ENCODE peak calls at places on chromosomes 4 and X, in eight cellular contexts. One of them, this sample, is unnamed.

GRCh38 chrX:109040057-109040456 is 303.7 kb upstream of the IRS4 start:
- DNase-seq in AG09319: no peak
- DNase-seq in OCI-LY7: no peak
- DNase-seq in fibroblast of pulmonary artery: no peak
- DNase-seq in activated CD8-positive, alpha-beta T cell treated with anti-CD3 and anti-CD28 coated beads for 36 hours: no peak
- DNase-seq in HFF-Myc: no peak
- DNase-seq in GM12864: no peak
- DNase-seq in NB4: no peak
- DNase-seq in this sample: no peak

GRCh38 chrX:69151898-69152297 is 13.4 kb downstream of the PJA1 start:
- DNase-seq in AG09319: no peak
- DNase-seq in OCI-LY7: no peak
- DNase-seq in fibroblast of pulmonary artery: no peak
- DNase-seq in activated CD8-positive, alpha-beta T cell treated with anti-CD3 and anti-CD28 coated beads for 36 hours: no peak
- DNase-seq in HFF-Myc: no peak
- DNase-seq in GM12864: no peak
- DNase-seq in NB4: no peak
- DNase-seq in this sample: no peak

GRCh38 chrX:104316739-104317138 is 62.0 kb upstream of the ESX1 start:
- DNase-seq in AG09319: no peak
- DNase-seq in OCI-LY7: no peak
- DNase-seq in fibroblast of pulmonary artery: no peak
- DNase-seq in activated CD8-positive, alpha-beta T cell treated with anti-CD3 and anti-CD28 coated beads for 36 hours: no peak
- DNase-seq in HFF-Myc: no peak
- DNase-seq in GM12864: no peak
- DNase-seq in NB4: no peak
- DNase-seq in this sample: no peak

GRCh38 chr4:99679204-99679603 is 21.6 kb upstream of the C4orf54 start:
- DNase-seq in AG09319: no peak
- DNase-seq in OCI-LY7: no peak
- DNase-seq in fibroblast of pulmonary artery: peak; percentile 8
- DNase-seq in activated CD8-positive, alpha-beta T cell treated with anti-CD3 and anti-CD28 coated beads for 36 hours: no peak
- DNase-seq in HFF-Myc: no peak
- DNase-seq in GM12864: no peak
- DNase-seq in NB4: no peak
- DNase-seq in this sample: no peak

GRCh38 chrX:119190251-119190651 is 45.8 kb upstream of the PGRMC1 start:
- DNase-seq in AG09319: no peak
- DNase-seq in OCI-LY7: no peak
- DNase-seq in fibroblast of pulmonary artery: no peak
- DNase-seq in activated CD8-positive, alpha-beta T cell treated with anti-CD3 and anti-CD28 coated beads for 36 hours: no peak
- DNase-seq in HFF-Myc: no peak
- DNase-seq in GM12864: no peak
- DNase-seq in NB4: no peak
- DNase-seq in this sample: no peak

GRCh38 chr4:152102184-152103000 is 341.6 kb upstream of the GATB start:
- DNase-seq in AG09319: no peak
- DNase-seq in OCI-LY7: no peak
- DNase-seq in fibroblast of pulmonary artery: no peak
- DNase-seq in activated CD8-positive, alpha-beta T cell treated with anti-CD3 and anti-CD28 coated beads for 36 hours: peak; percentile 21
- DNase-seq in HFF-Myc: no peak
- DNase-seq in GM12864: no peak
- DNase-seq in NB4: no peak
- DNase-seq in this sample: no peak

GRCh38 chr4:91502365-91502764 is 801.4 kb upstream of the GRID2 start:
- DNase-seq in AG09319: no peak
- DNase-seq in OCI-LY7: no peak
- DNase-seq in fibroblast of pulmonary artery: peak; percentile 44
- DNase-seq in activated CD8-positive, alpha-beta T cell treated with anti-CD3 and anti-CD28 coated beads for 36 hours: no peak
- DNase-seq in HFF-Myc: no peak
- DNase-seq in GM12864: no peak
- DNase-seq in NB4: peak; percentile 1
- DNase-seq in this sample: no peak

GRCh38 chr4:176778063-176778462 is 14.7 kb downstream of the VEGFC start:
- DNase-seq in AG09319: no peak
- DNase-seq in OCI-LY7: no peak
- DNase-seq in fibroblast of pulmonary artery: peak; percentile 83
- DNase-seq in activated CD8-positive, alpha-beta T cell treated with anti-CD3 and anti-CD28 coated beads for 36 hours: no peak
- DNase-seq in HFF-Myc: no peak
- DNase-seq in GM12864: no peak
- DNase-seq in NB4: no peak
- DNase-seq in this sample: no peak

GRCh38 chr4:5979981-5980380 is 38.2 kb downstream of the C4orf50 start:
- DNase-seq in AG09319: no peak
- DNase-seq in OCI-LY7: no peak
- DNase-seq in fibroblast of pulmonary artery: peak; percentile 4
- DNase-seq in activated CD8-positive, alpha-beta T cell treated with anti-CD3 and anti-CD28 coated beads for 36 hours: peak; percentile 24
- DNase-seq in HFF-Myc: no peak
- DNase-seq in GM12864: no peak
- DNase-seq in NB4: peak; percentile 37
- DNase-seq in this sample: no peak

GRCh38 chr4:101200561-101200960 is 146.8 kb downstream of the PPP3CA start:
- DNase-seq in AG09319: peak; percentile 47
- DNase-seq in OCI-LY7: no peak
- DNase-seq in fibroblast of pulmonary artery: peak; percentile 97
- DNase-seq in activated CD8-positive, alpha-beta T cell treated with anti-CD3 and anti-CD28 coated beads for 36 hours: no peak
- DNase-seq in HFF-Myc: peak; percentile 72
- DNase-seq in GM12864: no peak
- DNase-seq in NB4: peak; percentile 85
- DNase-seq in this sample: no peak

GRCh38 chr4:87101543-87102199 is 118.7 kb downstream of the KLHL8 start:
- DNase-seq in AG09319: no peak
- DNase-seq in OCI-LY7: no peak
- DNase-seq in fibroblast of pulmonary artery: no peak
- DNase-seq in activated CD8-positive, alpha-beta T cell treated with anti-CD3 and anti-CD28 coated beads for 36 hours: no peak
- DNase-seq in HFF-Myc: no peak
- DNase-seq in GM12864: no peak
- DNase-seq in NB4: no peak
- DNase-seq in this sample: no peak

GRCh38 chrX:112834016-112834855 is 6.4 kb downstream of the AMOT start:
- DNase-seq in AG09319: peak; percentile 61
- DNase-seq in OCI-LY7: no peak
- DNase-seq in fibroblast of pulmonary artery: peak; percentile 42
- DNase-seq in activated CD8-positive, alpha-beta T cell treated with anti-CD3 and anti-CD28 coated beads for 36 hours: no peak
- DNase-seq in HFF-Myc: peak; percentile 72
- DNase-seq in GM12864: no peak
- DNase-seq in NB4: no peak
- DNase-seq in this sample: no peak

GRCh38 chrX:139094671-139095592 is 383.4 kb upstream of the FGF13 start:
- DNase-seq in AG09319: no peak
- DNase-seq in OCI-LY7: no peak
- DNase-seq in fibroblast of pulmonary artery: no peak
- DNase-seq in activated CD8-positive, alpha-beta T cell treated with anti-CD3 and anti-CD28 coated beads for 36 hours: no peak
- DNase-seq in HFF-Myc: no peak
- DNase-seq in GM12864: no peak
- DNase-seq in NB4: no peak
- DNase-seq in this sample: no peak

GRCh38 chrX:153600032-153600373 is 1.1 kb upstream of the CCNQ start:
- DNase-seq in AG09319: no peak
- DNase-seq in OCI-LY7: peak; percentile 26
- DNase-seq in fibroblast of pulmonary artery: peak; percentile 6
- DNase-seq in activated CD8-positive, alpha-beta T cell treated with anti-CD3 and anti-CD28 coated beads for 36 hours: peak; percentile 19
- DNase-seq in HFF-Myc: no peak
- DNase-seq in GM12864: no peak
- DNase-seq in NB4: peak; percentile 43
- DNase-seq in this sample: no peak

GRCh38 chr4:108834787-108835384 is 72.0 kb upstream of the ETNPPL start:
- DNase-seq in AG09319: no peak
- DNase-seq in OCI-LY7: peak; percentile 48
- DNase-seq in fibroblast of pulmonary artery: peak; percentile 71
- DNase-seq in activated CD8-positive, alpha-beta T cell treated with anti-CD3 and anti-CD28 coated beads for 36 hours: no peak
- DNase-seq in HFF-Myc: peak; percentile 27
- DNase-seq in GM12864: no peak
- DNase-seq in NB4: peak; percentile 32
- DNase-seq in this sample: peak; percentile 6

GRCh38 chrX:49186125-49187027 is at the start of gene PRICKLE3:
- DNase-seq in AG09319: no peak
- DNase-seq in OCI-LY7: peak; percentile 87
- DNase-seq in fibroblast of pulmonary artery: peak; percentile 46
- DNase-seq in activated CD8-positive, alpha-beta T cell treated with anti-CD3 and anti-CD28 coated beads for 36 hours: peak; percentile 85
- DNase-seq in HFF-Myc: no peak
- DNase-seq in GM12864: no peak
- DNase-seq in NB4: peak; percentile 85
- DNase-seq in this sample: peak; percentile 82

GRCh38 chr4:185468999-185469398 is 2.5 kb downstream of the CCDC110 start:
- DNase-seq in AG09319: no peak
- DNase-seq in OCI-LY7: no peak
- DNase-seq in fibroblast of pulmonary artery: no peak
- DNase-seq in activated CD8-positive, alpha-beta T cell treated with anti-CD3 and anti-CD28 coated beads for 36 hours: no peak
- DNase-seq in HFF-Myc: no peak
- DNase-seq in GM12864: no peak
- DNase-seq in NB4: no peak
- DNase-seq in this sample: no peak

GRCh38 chr4:174069848-174070330 is 213.6 kb downstream of the FBXO8 start:
- DNase-seq in AG09319: no peak
- DNase-seq in OCI-LY7: no peak
- DNase-seq in fibroblast of pulmonary artery: no peak
- DNase-seq in activated CD8-positive, alpha-beta T cell treated with anti-CD3 and anti-CD28 coated beads for 36 hours: no peak
- DNase-seq in HFF-Myc: no peak
- DNase-seq in GM12864: no peak
- DNase-seq in NB4: no peak
- DNase-seq in this sample: no peak

GRCh38 chr4:62457356-62457755 is 1257.2 kb downstream of the ADGRL3 start:
- DNase-seq in AG09319: no peak
- DNase-seq in OCI-LY7: no peak
- DNase-seq in fibroblast of pulmonary artery: no peak
- DNase-seq in activated CD8-positive, alpha-beta T cell treated with anti-CD3 and anti-CD28 coated beads for 36 hours: no peak
- DNase-seq in HFF-Myc: no peak
- DNase-seq in GM12864: no peak
- DNase-seq in NB4: no peak
- DNase-seq in this sample: no peak

GRCh38 chr4:181849472-181849871 is 393.7 kb upstream of the TENM3 start:
- DNase-seq in AG09319: no peak
- DNase-seq in OCI-LY7: no peak
- DNase-seq in fibroblast of pulmonary artery: no peak
- DNase-seq in activated CD8-positive, alpha-beta T cell treated with anti-CD3 and anti-CD28 coated beads for 36 hours: no peak
- DNase-seq in HFF-Myc: no peak
- DNase-seq in GM12864: no peak
- DNase-seq in NB4: no peak
- DNase-seq in this sample: no peak
- TF ChIP-seq CTCF in AG09319: no peak
- TF ChIP-seq CTCF in OCI-LY7: no peak
- TF ChIP-seq CTCF in fibroblast of pulmonary artery: no peak
- TF ChIP-seq CTCF in activated CD8-positive, alpha-beta T cell treated with anti-CD3 and anti-CD28 coated beads for 36 hours: no peak
- TF ChIP-seq CTCF in HFF-Myc: no peak
- TF ChIP-seq CTCF in GM12864: no peak
- TF ChIP-seq CTCF in NB4: no peak
- TF ChIP-seq CTCF in this sample: no peak

DNA sequence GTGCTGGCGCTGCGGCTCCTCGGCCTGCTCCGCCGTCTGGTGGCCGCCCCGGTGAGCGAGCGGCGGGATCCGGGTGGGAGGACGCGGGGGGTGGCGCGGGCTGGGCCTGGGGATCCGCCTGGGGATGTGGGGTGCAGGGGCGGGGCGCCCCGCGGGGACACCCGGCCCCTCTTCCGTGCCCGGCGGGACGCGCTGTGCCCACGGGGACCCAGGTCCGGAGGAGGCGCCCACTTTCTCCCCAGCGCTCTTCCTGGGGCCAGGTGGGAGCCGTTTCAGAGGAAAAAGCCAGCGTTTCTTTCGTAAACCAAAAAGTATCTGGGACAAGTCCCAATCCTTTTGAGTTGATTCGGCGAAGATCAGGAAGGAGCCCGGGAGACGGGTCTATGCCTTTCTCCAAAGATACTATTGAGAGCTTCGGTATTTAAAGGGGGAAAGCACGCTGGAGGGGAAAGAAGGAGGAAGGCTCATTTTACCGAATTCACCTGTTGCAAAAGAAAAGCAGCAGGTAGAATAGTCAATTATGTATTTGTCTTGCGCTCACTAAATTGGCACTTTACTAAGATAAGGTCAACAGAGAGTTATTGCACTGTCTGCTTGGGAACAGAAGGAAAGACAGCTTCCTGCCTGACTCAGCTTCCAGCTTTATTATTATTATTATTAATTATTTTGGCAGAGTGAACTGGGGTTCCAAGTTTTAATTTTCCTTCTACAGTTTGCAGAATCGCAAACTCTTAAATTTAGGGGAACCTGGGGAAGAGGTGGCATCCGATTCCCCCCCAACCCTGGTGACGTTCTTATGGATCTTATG is 81.5 kb upstream of the CD99 start:
- DNase-seq in AG09319: no peak
- DNase-seq in OCI-LY7: peak; percentile 18
- DNase-seq in fibroblast of pulmonary artery: peak; percentile 22
- DNase-seq in activated CD8-positive, alpha-beta T cell treated with anti-CD3 and anti-CD28 coated beads for 36 hours: no peak
- DNase-seq in HFF-Myc: no peak
- DNase-seq in GM12864: no peak
- DNase-seq in NB4: no peak
- DNase-seq in this sample: no peak
- TF ChIP-seq CTCF in AG09319: no peak
- TF ChIP-seq CTCF in OCI-LY7: peak; percentile 16
- TF ChIP-seq CTCF in fibroblast of pulmonary artery: no peak
- TF ChIP-seq CTCF in activated CD8-positive, alpha-beta T cell treated with anti-CD3 and anti-CD28 coated beads for 36 hours: no peak
- TF ChIP-seq CTCF in HFF-Myc: no peak
- TF ChIP-seq CTCF in GM12864: peak; percentile 17
- TF ChIP-seq CTCF in NB4: no peak
- TF ChIP-seq CTCF in this sample: peak; percentile 19

DNA sequence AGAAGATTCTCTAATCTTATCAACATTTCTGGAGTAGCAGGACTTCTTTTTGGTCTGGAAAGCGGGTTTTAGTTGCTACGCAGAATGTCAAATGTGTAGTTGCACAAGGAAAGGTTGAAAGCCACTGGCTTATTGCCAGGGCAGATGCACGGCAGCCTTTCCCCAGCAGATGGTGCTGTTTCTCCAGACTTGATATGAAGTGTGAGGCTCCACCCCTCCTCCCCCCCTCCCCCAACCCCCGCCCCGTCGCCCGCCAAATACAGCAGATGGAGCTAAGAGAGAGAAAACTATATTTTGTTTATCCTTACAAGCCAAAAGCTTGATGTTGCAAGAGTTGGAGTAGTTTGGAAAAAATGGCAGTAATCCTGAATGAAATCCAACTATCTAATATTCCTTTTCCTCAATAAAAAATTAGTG is 32.0 kb downstream of the ENOPH1 start:
- DNase-seq in AG09319: peak; percentile 75
- DNase-seq in OCI-LY7: peak; percentile 77
- DNase-seq in fibroblast of pulmonary artery: peak; percentile 93
- DNase-seq in activated CD8-positive, alpha-beta T cell treated with anti-CD3 and anti-CD28 coated beads for 36 hours: peak; percentile 94
- DNase-seq in HFF-Myc: peak; percentile 82
- DNase-seq in GM12864: peak; percentile 53
- DNase-seq in NB4: peak; percentile 77
- DNase-seq in this sample: peak; percentile 75
- TF ChIP-seq CTCF in AG09319: peak; percentile 74
- TF ChIP-seq CTCF in OCI-LY7: peak; percentile 73
- TF ChIP-seq CTCF in fibroblast of pulmonary artery: peak; percentile 69
- TF ChIP-seq CTCF in activated CD8-positive, alpha-beta T cell treated with anti-CD3 and anti-CD28 coated beads for 36 hours: peak; percentile 80
- TF ChIP-seq CTCF in HFF-Myc: peak; percentile 71
- TF ChIP-seq CTCF in GM12864: peak; percentile 82
- TF ChIP-seq CTCF in NB4: peak; percentile 71
- TF ChIP-seq CTCF in this sample: peak; percentile 87

DNA sequence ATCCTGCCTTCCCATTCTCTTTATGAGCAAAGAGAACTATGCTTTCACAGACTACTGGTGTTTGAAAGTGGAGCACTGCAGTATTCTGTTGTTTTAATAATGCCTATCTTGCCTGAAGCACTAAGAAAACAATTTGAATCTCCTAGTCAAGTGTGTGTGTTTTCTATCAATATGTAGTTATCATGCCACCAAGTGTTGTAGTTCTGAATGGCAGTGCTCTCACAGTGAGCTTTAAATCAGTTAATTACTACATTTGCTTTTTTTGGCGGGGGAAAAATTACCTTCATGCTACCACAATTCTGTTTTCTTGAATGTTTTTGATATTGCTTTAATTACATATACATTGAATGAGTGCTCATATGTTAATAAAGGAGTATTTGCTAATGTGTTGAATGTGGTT is 143.6 kb upstream of the FAM47A start:
- DNase-seq in AG09319: no peak
- DNase-seq in OCI-LY7: no peak
- DNase-seq in fibroblast of pulmonary artery: no peak
- DNase-seq in activated CD8-positive, alpha-beta T cell treated with anti-CD3 and anti-CD28 coated beads for 36 hours: no peak
- DNase-seq in HFF-Myc: no peak
- DNase-seq in GM12864: no peak
- DNase-seq in NB4: peak; percentile 15
- DNase-seq in this sample: no peak
- TF ChIP-seq CTCF in AG09319: no peak
- TF ChIP-seq CTCF in OCI-LY7: peak; percentile 21
- TF ChIP-seq CTCF in fibroblast of pulmonary artery: no peak
- TF ChIP-seq CTCF in activated CD8-positive, alpha-beta T cell treated with anti-CD3 and anti-CD28 coated beads for 36 hours: no peak
- TF ChIP-seq CTCF in HFF-Myc: no peak
- TF ChIP-seq CTCF in GM12864: no peak
- TF ChIP-seq CTCF in NB4: no peak
- TF ChIP-seq CTCF in this sample: no peak